ENCODE peak calls at places on chromosome 13, in seven cellular contexts. F is heart left ventricle, R is AG09309, J is mucosa of descending colon, A is DND-41, Q is cardiac muscle cell, K is uterus. L is an unnamed sample.

GRCh38 chr13:112990783-112991182 is 21.8 kb downstream of the MCF2L start:
- DNase-seq in K (no peak), A (no peak), J (peak), R (no peak), Q (no peak), F (no peak), L (no peak)

GRCh38 chr13:43441464-43441863 is 345.3 kb downstream of the ENOX1 start:
- DNase-seq in A (no peak), J (no peak), Q (no peak), K (no peak), F (no peak), R (no peak), L (no peak)

GRCh38 chr13:77323858-77324257 is 3.0 kb downstream of the MYCBP2 start:
- DNase-seq in J (no peak), A (no peak), F (no peak), R (no peak), Q (no peak), K (no peak), L (no peak)

GRCh38 chr13:96822900-96823299 is 171.4 kb downstream of the OXGR1 start:
- DNase-seq in J (peak), R (no peak), Q (peak), K (no peak), F (no peak), A (no peak), L (no peak)

GRCh38 chr13:32881074-32881791 is 135.0 kb upstream of the KL start:
- DNase-seq in K (peak), F (no peak), A (no peak), J (no peak), R (peak), Q (no peak), L (peak)

GRCh38 chr13:63167699-63168337 is 1752.2 kb upstream of the PCDH20 start:
- DNase-seq in J (no peak), A (no peak), R (no peak), F (no peak), Q (no peak), K (no peak), L (no peak)

GRCh38 chr13:111139874-111140561 is 24.9 kb downstream of the ARHGEF7 start:
- DNase-seq in F (no peak), R (no peak), Q (no peak), A (no peak), J (peak), K (no peak), L (no peak)

GRCh38 chr13:97540696-97541095 is 106.7 kb downstream of the RAP2A start:
- DNase-seq in F (no peak), R (no peak), A (no peak), K (no peak), J (no peak), Q (no peak), L (peak)

GRCh38 chr13:41356788-41357187 is 45.7 kb downstream of the NAA16 start:
- DNase-seq in F (no peak), J (no peak), A (no peak), K (no peak), R (no peak), Q (no peak), L (no peak)

GRCh38 chr13:21694831-21695230 is 24.0 kb downstream of the FGF9 start:
- DNase-seq in A (no peak), K (no peak), J (no peak), F (peak), Q (no peak), R (no peak), L (no peak)

GRCh38 chr13:65856464-65856863 is 1373.7 kb downstream of the PCDH9 start:
- DNase-seq in K (no peak), A (no peak), F (no peak), Q (no peak), R (no peak), J (no peak), L (peak)

GRCh38 chr13:79932556-79932955 is 408.4 kb downstream of the SPRY2 start:
- DNase-seq in J (no peak), R (no peak), F (no peak), A (no peak), Q (no peak), K (no peak), L (no peak)

GRCh38 chr13:40060318-40061007 is 405.0 kb downstream of the COG6 start:
- DNase-seq in F (no peak), R (peak), K (peak), Q (no peak), A (no peak), J (no peak), L (peak)

GRCh38 chr13:92224052-92224821 is 825.8 kb downstream of the GPC5 start:
- DNase-seq in K (no peak), R (no peak), F (peak), Q (no peak), J (no peak), A (no peak), L (peak)

GRCh38 chr13:78160793-78161192 is 242.2 kb upstream of the EDNRB start:
- DNase-seq in F (no peak), R (peak), J (no peak), A (no peak), Q (no peak), K (no peak), L (peak)

GRCh38 chr13:113607477-113608245 is 23.1 kb downstream of the TFDP1 start:
- DNase-seq in A (no peak), K (no peak), J (no peak), F (no peak), Q (no peak), R (no peak), L (no peak)

GRCh38 chr13:113802761-113803160 is 43.7 kb downstream of the TMEM255B start:
- DNase-seq in J (no peak), R (no peak), A (no peak), F (no peak), K (no peak), Q (no peak), L (no peak)

GRCh38 chr13:27857271-27857670 is 62.5 kb upstream of the PDX1 start:
- DNase-seq in K (no peak), F (no peak), R (no peak), J (no peak), Q (no peak), A (no peak), L (no peak)

GRCh38 chr13:73967397-73968165 is 166.6 kb downstream of the KLF12 start:
- DNase-seq in F (no peak), R (no peak), K (no peak), Q (no peak), J (no peak), A (no peak), L (no peak)

GRCh38 chr13:41296879-41297646 is 14.0 kb upstream of the NAA16 start:
- DNase-seq in Q (no peak), A (no peak), F (no peak), R (peak), J (no peak), K (no peak), L (no peak)

GRCh38 chr13:59261928-59262488 is 901.7 kb downstream of the DIAPH3 start:
- DNase-seq in J (no peak), F (no peak), Q (peak), A (no peak), K (no peak), R (no peak), L (no peak)

GRCh38 chr13:33723772-33724435 is 94.0 kb upstream of the RFC3 start:
- DNase-seq in A (peak), J (peak), F (peak), K (peak), Q (peak), R (peak), L (peak)

GRCh38 chr13:99690426-99691189 is 189.3 kb downstream of the TM9SF2 start:
- DNase-seq in R (no peak), Q (no peak), K (no peak), F (no peak), A (no peak), J (no peak), L (no peak)

GRCh38 chr13:106619688-106620555 is 52.0 kb upstream of the ARGLU1 start:
- DNase-seq in Q (peak), F (no peak), K (peak), J (no peak), A (peak), R (peak), L (peak)

GRCh38 chr13:34038326-34039068 is 220.5 kb downstream of the RFC3 start:
- DNase-seq in F (no peak), J (no peak), K (no peak), Q (no peak), R (no peak), A (no peak), L (no peak)

GRCh38 chr13:46352810-46353209 is 34.2 kb downstream of the RUBCNL start:
- DNase-seq in K (no peak), A (no peak), F (no peak), Q (no peak), R (no peak), J (no peak), L (no peak)

GRCh38 chr13:110916671-110917142 is 1.8 kb upstream of the ANKRD10 start:
- DNase-seq in K (no peak), Q (no peak), F (no peak), R (peak), A (no peak), J (no peak), L (peak)

GRCh38 chr13:33519561-33520479 is 234.3 kb upstream of the STARD13 start:
- DNase-seq in K (no peak), A (no peak), R (peak), J (no peak), Q (no peak), F (no peak), L (peak)

GRCh38 chr13:35832551-35832950 is 298.6 kb downstream of the DCLK1 start:
- DNase-seq in A (no peak), K (no peak), R (no peak), Q (no peak), F (no peak), J (no peak), L (peak)

GRCh38 chr13:77729502-77730221 is 32.2 kb downstream of the SLAIN1 start:
- DNase-seq in R (no peak), Q (no peak), A (no peak), F (no peak), K (no peak), J (no peak), L (no peak)

GRCh38 chr13:107809125-107809524 is 406.2 kb downstream of the LIG4 start:
- DNase-seq in K (no peak), J (no peak), F (no peak), A (no peak), Q (no peak), R (no peak), L (no peak)

GRCh38 chr13:37791699-37792098 is 77.9 kb downstream of the TRPC4 start:
- DNase-seq in Q (no peak), F (no peak), K (no peak), R (no peak), A (no peak), J (no peak), L (peak)

GRCh38 chr13:114108894-114109293 is 23.5 kb downstream of the RASA3 start:
- DNase-seq in K (peak), J (peak), Q (no peak), R (no peak), A (no peak), F (no peak), L (no peak)

GRCh38 chr13:42136518-42136917 is 88.1 kb downstream of the DGKH start:
- DNase-seq in J (no peak), Q (no peak), F (no peak), K (no peak), A (no peak), R (no peak), L (no peak)

GRCh38 chr13:91042870-91043269 is 304.6 kb upstream of the MIR17HG start:
- DNase-seq in F (no peak), R (no peak), Q (no peak), A (no peak), K (no peak), J (no peak), L (no peak)

GRCh38 chr13:59835569-59835968 is 328.2 kb downstream of the DIAPH3 start:
- DNase-seq in A (no peak), F (no peak), J (no peak), K (no peak), R (no peak), Q (no peak), L (no peak)

DNA sequence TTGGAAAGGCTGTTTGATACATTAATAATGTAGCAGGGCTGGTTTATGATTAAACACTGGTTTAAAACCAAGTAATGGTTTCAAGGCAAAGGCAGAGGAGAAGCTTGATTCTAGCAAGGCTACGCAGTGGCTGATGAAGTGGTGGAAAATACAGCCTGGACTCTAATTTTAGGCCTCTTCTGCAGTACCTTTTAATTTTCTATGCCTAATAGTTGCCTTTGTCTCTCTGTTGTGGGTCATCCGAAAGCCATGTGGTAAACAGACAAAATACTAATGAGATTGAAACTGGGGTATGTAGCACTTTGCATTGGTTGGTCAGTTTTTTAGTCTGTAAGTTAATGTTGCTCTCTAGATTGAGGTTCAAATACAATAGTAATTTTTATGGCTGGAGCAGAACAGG is 3.3 kb downstream of the LMO7 start:
- DNase-seq in K (no peak), J (no peak), F (no peak), A (no peak), Q (no peak), R (no peak), L (no peak)
- TF ChIP-seq CTCF in K (no peak), J (no peak), F (no peak), A (no peak), Q (no peak), R (no peak), L (no peak)

GRCh38 chr13:30617315-30618185 is at the start of gene USPL1:
- DNase-seq in K (peak), J (peak), R (peak), Q (peak), A (peak), F (peak), L (peak)
- H3K4me3 ChIP-seq in K (peak), J (peak), R (peak), Q (peak), A (peak), F (peak), L (peak)

DNA sequence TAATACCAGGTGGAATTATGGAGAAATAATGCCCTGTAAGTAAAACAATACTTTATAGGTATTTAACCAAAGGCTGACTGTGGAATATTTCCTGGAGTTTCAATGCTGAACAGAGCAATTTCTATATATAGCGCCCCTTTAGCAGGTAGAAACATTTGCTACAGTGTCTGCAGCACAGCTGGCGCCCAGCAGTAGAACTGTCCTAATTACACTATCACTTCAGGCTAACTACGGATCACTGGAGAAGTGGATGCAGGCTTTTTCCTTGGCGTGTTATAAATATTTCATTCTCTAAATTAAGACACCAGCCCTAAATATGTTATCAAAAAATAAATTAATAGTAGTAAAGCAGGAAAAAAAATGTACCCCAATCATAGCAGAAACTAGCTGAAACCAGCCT is 3.1 kb downstream of the SHISA2 start:
- DNase-seq in K (no peak), F (no peak), Q (no peak), R (no peak), A (no peak), J (no peak), L (no peak)
- TF ChIP-seq CTCF in K (no peak), F (no peak), Q (no peak), R (no peak), A (no peak), J (no peak), L (no peak)

GRCh38 chr13:48654511-48654910 is 782 bp downstream of the CYSLTR2 start:
- DNase-seq in J (no peak), R (no peak), K (no peak), A (no peak), Q (no peak), F (no peak), L (no peak)

GRCh38 chr13:48648446-48648845 is 5.3 kb upstream of the CYSLTR2 start:
- DNase-seq in Q (no peak), A (no peak), F (no peak), R (no peak), K (no peak), J (no peak), L (no peak)

GRCh38 chr13:48655291-48655690 is 1.6 kb downstream of the CYSLTR2 start:
- DNase-seq in A (peak), F (no peak), Q (no peak), R (no peak), J (no peak), K (no peak), L (no peak)

GRCh38 chr13:48656621-48657020 is 2.9 kb downstream of the CYSLTR2 start:
- DNase-seq in A (no peak), F (no peak), J (no peak), Q (no peak), R (no peak), K (no peak), L (no peak)

GRCh38 chr13:48653074-48654054 is at the start of gene CYSLTR2:
- DNase-seq in R (no peak), J (no peak), K (no peak), F (no peak), Q (peak), A (peak), L (peak)
- H3K4me3 ChIP-seq in R (no peak), J (no peak), K (no peak), F (peak), Q (no peak), A (peak), L (no peak)

GRCh38 chr13:109651854-109652253 is 134.5 kb downstream of the IRS2 start:
- DNase-seq in J (no peak), F (no peak), K (no peak), A (no peak), R (no peak), Q (no peak), L (no peak)
- TF ChIP-seq CTCF in J (no peak), F (no peak), K (no peak), A (no peak), R (no peak), Q (no peak), L (no peak)

DNA sequence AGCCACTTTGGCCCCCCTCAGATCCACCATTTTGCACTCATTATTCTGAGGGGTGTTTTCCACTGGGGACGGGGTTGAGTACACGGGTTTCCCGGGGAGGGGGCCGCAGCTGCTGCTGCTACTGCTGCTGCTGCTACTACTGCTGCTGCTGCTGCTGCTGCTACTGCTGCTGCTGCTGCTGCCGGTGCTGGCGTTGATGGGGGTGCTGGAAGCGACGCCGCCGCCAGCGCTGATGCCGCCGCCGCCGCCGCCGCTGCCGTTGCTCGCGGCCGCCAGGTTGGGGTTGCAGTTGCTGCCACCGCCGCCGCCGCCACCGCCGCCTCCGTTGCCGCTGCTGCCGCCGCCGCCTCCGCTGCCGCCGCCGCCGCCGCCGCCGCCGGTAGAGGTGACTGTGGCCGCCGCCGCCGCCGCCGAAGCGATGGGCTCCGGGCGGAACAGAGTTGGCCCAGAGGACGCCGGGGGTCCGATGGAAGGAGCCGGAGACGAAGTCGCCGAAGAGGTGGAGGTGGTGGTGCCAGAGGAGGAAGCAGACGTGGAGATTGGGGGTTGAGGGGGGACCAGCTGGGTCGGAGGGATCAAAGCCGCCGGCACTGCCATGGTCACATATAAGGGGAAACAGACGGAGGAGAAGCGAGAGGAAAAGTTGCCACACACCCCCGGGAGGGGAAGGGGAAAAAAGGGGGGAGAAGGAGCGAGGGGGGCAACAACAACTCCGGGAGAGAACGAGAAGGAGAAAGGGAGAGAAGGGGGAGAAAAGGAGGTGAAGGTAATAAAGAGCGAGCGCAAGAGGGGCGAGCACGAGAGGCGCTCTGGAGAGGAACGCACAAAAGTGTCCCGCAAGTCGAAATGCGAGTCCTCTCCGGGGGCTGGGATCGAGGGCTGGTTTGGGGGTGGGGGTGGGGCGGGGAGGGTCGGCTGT is 572 bp downstream of the DACH1 start:
- DNase-seq in K (peak), A (peak), Q (peak), F (peak), J (peak), R (no peak), L (no peak)
- H3K4me3 ChIP-seq in K (peak), A (peak), Q (peak), F (peak), J (peak), R (peak), L (peak)

GRCh38 chr13:101942535-101943157 is 459.2 kb downstream of the FGF14 start:
- DNase-seq in J (no peak), F (no peak), A (no peak), R (no peak), K (no peak), Q (no peak), L (no peak)
- TF ChIP-seq CTCF in J (no peak), F (peak), A (peak), R (no peak), K (no peak), Q (no peak), L (no peak)

GRCh38 chr13:23560571-23561089 is 9.6 kb upstream of the TNFRSF19 start:
- DNase-seq in Q (no peak), F (no peak), J (no peak), R (no peak), K (no peak), A (no peak), L (no peak)

GRCh38 chr13:23561261-23561660 is 9.0 kb upstream of the TNFRSF19 start:
- DNase-seq in R (no peak), Q (peak), J (no peak), A (no peak), K (no peak), F (no peak), L (no peak)

GRCh38 chr13:23557043-23557442 is 13.2 kb upstream of the TNFRSF19 start:
- DNase-seq in F (no peak), A (no peak), J (no peak), Q (no peak), K (no peak), R (no peak), L (no peak)

GRCh38 chr13:23557733-23558132 is 12.5 kb upstream of the TNFRSF19 start:
- DNase-seq in Q (no peak), R (no peak), K (no peak), A (no peak), F (no peak), J (no peak), L (no peak)

GRCh38 chr13:23558675-23559536 is 11.3 kb upstream of the TNFRSF19 start:
- DNase-seq in F (no peak), Q (peak), R (peak), J (no peak), K (peak), A (no peak), L (peak)
- H3K4me3 ChIP-seq in F (peak), Q (no peak), R (no peak), J (no peak), K (no peak), A (no peak), L (peak)

GRCh38 chr13:104875008-104875762 is 1660.3 kb downstream of the EFNB2 start:
- DNase-seq in A (peak), J (no peak), Q (no peak), F (no peak), R (no peak), K (no peak), L (no peak)
- TF ChIP-seq CTCF in A (no peak), J (no peak), Q (no peak), F (no peak), R (no peak), K (no peak), L (no peak)

L was measured in AG10803.